ENCODE peak calls at places on chromosomes 3 and 15, in ten cellular contexts. K is iPS-NIHi11; I is pons; J is substantia nigra; M is hepatic stellate cell; P is cardiac fibroblast; Q is right cardiac atrium; X is astrocyte of the cerebellum; B is WTC11; L is CD8-positive, alpha-beta memory T cell. V is an unnamed sample.

GRCh38 chr15:39358441-39359041 is 222.3 kb upstream of the THBS1 start:
- DNase-seq in K (no peak), Q (peak), M (no peak), L (no peak), X (no peak), P (peak), J (no peak), I (no peak), B (no peak), V (no peak)

GRCh38 chr3:194736896-194737600 is 51.4 kb downstream of the FAM43A start:
- DNase-seq in M (no peak), Q (no peak), L (no peak), P (no peak), K (no peak), B (no peak), J (no peak), X (no peak), I (no peak), V (no peak)

GRCh38 chr15:55770261-55770660 is 27.3 kb upstream of the PRTG start:
- DNase-seq in L (no peak), X (no peak), Q (no peak), M (no peak), K (no peak), P (peak), B (no peak), I (no peak), J (no peak), V (no peak)

GRCh38 chr15:98906712-98907083 is 100.9 kb downstream of the PGPEP1L start:
- DNase-seq in B (no peak), Q (peak), K (no peak), P (peak), X (no peak), L (no peak), I (no peak), M (peak), J (no peak), V (no peak)

GRCh38 chr3:12268050-12268449 is 20.8 kb upstream of the PPARG start:
- DNase-seq in Q (no peak), X (no peak), B (no peak), P (no peak), J (no peak), M (no peak), K (no peak), I (peak), L (no peak), V (no peak)

GRCh38 chr3:111627092-111627491 is 31.9 kb upstream of the ZBED2 start:
- DNase-seq in J (no peak), K (no peak), L (no peak), P (no peak), X (no peak), M (no peak), Q (no peak), B (no peak), I (no peak), V (no peak)

GRCh38 chr3:34582054-34582453 is 783.6 kb downstream of the PDCD6IP start:
- DNase-seq in L (no peak), B (no peak), P (peak), I (no peak), X (no peak), J (no peak), M (no peak), Q (no peak), K (no peak), V (no peak)

GRCh38 chr15:48355377-48355776 is 24.1 kb downstream of the DUT start:
- DNase-seq in I (no peak), B (no peak), K (no peak), X (no peak), J (no peak), P (peak), M (no peak), L (no peak), Q (peak), V (no peak)

GRCh38 chr3:129599073-129599472 is 7.4 kb downstream of the PLXND1 start:
- DNase-seq in L (no peak), Q (no peak), J (no peak), B (no peak), K (no peak), P (no peak), X (no peak), I (no peak), M (peak), V (no peak)

GRCh38 chr3:60972599-60972998 is 278.7 kb downstream of the FHIT start:
- DNase-seq in M (no peak), K (no peak), Q (no peak), J (no peak), L (no peak), X (no peak), P (no peak), B (no peak), I (no peak), V (no peak)

GRCh38 chr15:85402195-85402921 is 22.0 kb downstream of the AKAP13 start:
- DNase-seq in M (no peak), Q (no peak), K (no peak), J (no peak), L (no peak), X (no peak), I (no peak), B (no peak), P (no peak), V (no peak)

GRCh38 chr3:43998841-43999805 is 242.6 kb upstream of the TOPAZ1 start:
- DNase-seq in Q (no peak), B (peak), P (peak), J (peak), M (peak), X (no peak), K (peak), L (no peak), I (peak), V (no peak)

GRCh38 chr3:151974067-151974466 is 100.6 kb downstream of the SUCNR1 start:
- DNase-seq in B (no peak), P (peak), J (no peak), I (no peak), L (no peak), Q (no peak), X (no peak), K (no peak), M (peak), V (no peak)

GRCh38 chr15:68055224-68055705 is 1.1 kb downstream of the PIAS1 start:
- DNase-seq in I (peak), L (peak), J (no peak), K (no peak), M (peak), P (peak), Q (no peak), X (peak), B (no peak), V (no peak)

GRCh38 chr15:31435256-31435781 is 108.7 kb downstream of the KLF13 start:
- DNase-seq in I (peak), J (peak), K (peak), M (peak), L (peak), X (peak), P (peak), B (peak), Q (peak), V (no peak)

GRCh38 chr3:102069211-102069662 is 219.9 kb downstream of the NFKBIZ start:
- DNase-seq in Q (no peak), M (peak), J (no peak), P (peak), X (peak), L (no peak), K (no peak), B (no peak), I (no peak), V (no peak)

GRCh38 chr15:88680241-88680910 is 41.6 kb downstream of the ISG20 start:
- DNase-seq in J (no peak), Q (no peak), I (peak), B (no peak), P (no peak), K (no peak), X (no peak), M (no peak), L (no peak), V (no peak)

GRCh38 chr3:150779402-150779858 is 16.5 kb upstream of the SIAH2 start:
- DNase-seq in B (peak), L (no peak), I (no peak), J (no peak), K (peak), M (no peak), Q (no peak), X (no peak), P (no peak), V (no peak)

GRCh38 chr3:12318758-12319621 is 30.1 kb downstream of the PPARG start:
- DNase-seq in L (no peak), M (no peak), Q (no peak), I (no peak), P (peak), J (no peak), B (no peak), K (no peak), X (no peak), V (no peak)

GRCh38 chr3:1477669-1478068 is 384.8 kb downstream of the CNTN6 start:
- DNase-seq in J (no peak), P (no peak), M (no peak), B (no peak), I (no peak), X (no peak), L (no peak), Q (no peak), K (no peak), V (no peak)

GRCh38 chr3:195549931-195550519 is 6.9 kb upstream of the PPP1R2 start:
- DNase-seq in B (no peak), J (no peak), P (no peak), Q (no peak), I (no peak), X (no peak), K (no peak), L (peak), M (no peak), V (no peak)

GRCh38 chr15:81098349-81098748 is 35.7 kb upstream of the CFAP161 start:
- DNase-seq in X (no peak), K (no peak), L (no peak), M (no peak), J (no peak), B (no peak), Q (no peak), P (no peak), I (no peak), V (no peak)

GRCh38 chr3:150734795-150735119 is 28.2 kb downstream of the SIAH2 start:
- DNase-seq in J (no peak), X (no peak), I (no peak), B (no peak), K (no peak), Q (no peak), L (no peak), M (no peak), P (no peak), V (no peak)

GRCh38 chr15:48557335-48557734 is 88.2 kb downstream of the FBN1 start:
- DNase-seq in P (peak), J (no peak), B (no peak), Q (peak), X (no peak), L (no peak), I (no peak), K (no peak), M (no peak), V (no peak)

GRCh38 chr3:119529883-119530282 is 29.5 kb downstream of the CD80 start:
- DNase-seq in I (no peak), Q (no peak), X (no peak), P (peak), L (no peak), K (no peak), M (peak), B (no peak), J (no peak), V (no peak)

GRCh38 chr3:74750901-74751300 is 136.4 kb upstream of the CNTN3 start:
- DNase-seq in B (no peak), I (no peak), Q (no peak), K (no peak), M (no peak), P (no peak), L (no peak), J (no peak), X (no peak), V (no peak)

GRCh38 chr3:138124689-138125420 is 7.3 kb downstream of the A4GNT start:
- DNase-seq in B (peak), I (no peak), X (no peak), P (peak), Q (no peak), L (no peak), M (peak), J (no peak), K (peak), V (no peak)

GRCh38 chr15:82571722-82572222 is 31.5 kb upstream of the RPS17 start:
- DNase-seq in M (peak), J (peak), Q (peak), L (no peak), B (peak), I (peak), P (peak), X (peak), K (peak), V (peak)

GRCh38 chr15:71011503-71012155 is 103.6 kb upstream of the THSD4 start:
- DNase-seq in P (peak), J (no peak), Q (no peak), X (peak), I (peak), M (peak), B (no peak), K (peak), L (no peak), V (peak)

GRCh38 chr3:150913174-150913922 is 8.1 kb upstream of the MINDY4B start:
- DNase-seq in Q (no peak), K (no peak), I (no peak), X (no peak), B (no peak), L (no peak), P (peak), M (no peak), J (no peak), V (no peak)

V was measured in smooth muscle cell of the brain vasculature.